ENCODE peak calls at places on chromosomes 13 and 19, in six cellular contexts. One of them, this sample, is unnamed.
A peak's percentile ranks its signal among the peaks of the same experiment; 100 is the strongest.

GRCh38 chr13:66358564-66358963 is 871.6 kb downstream of the PCDH9 start:
- DNase-seq in H9: no peak
- DNase-seq in Panc1: no peak
- DNase-seq in astrocyte of the cerebellum: no peak
- DNase-seq in neural progenitor cell: no peak
- DNase-seq in astrocyte of the spinal cord: no peak
- DNase-seq in this sample: no peak

GRCh38 chr13:49759503-49759902 is 33.0 kb downstream of the KPNA3 start:
- DNase-seq in neural progenitor cell: no peak
- DNase-seq in H9: no peak
- DNase-seq in astrocyte of the spinal cord: peak; percentile 27
- DNase-seq in Panc1: no peak
- DNase-seq in astrocyte of the cerebellum: no peak
- DNase-seq in this sample: no peak

GRCh38 chr13:34671136-34671535 is 270.9 kb upstream of the NBEA start:
- DNase-seq in astrocyte of the spinal cord: no peak
- DNase-seq in Panc1: no peak
- DNase-seq in H9: no peak
- DNase-seq in astrocyte of the cerebellum: no peak
- DNase-seq in neural progenitor cell: no peak
- DNase-seq in this sample: no peak

GRCh38 chr19:49887653-49888477 is 8.8 kb downstream of the IL4I1 start:
- DNase-seq in astrocyte of the cerebellum: no peak
- DNase-seq in neural progenitor cell: no peak
- DNase-seq in H9: no peak
- DNase-seq in Panc1: no peak
- DNase-seq in astrocyte of the spinal cord: no peak
- DNase-seq in this sample: no peak

GRCh38 chr19:34838248-34838647 is 65.2 kb upstream of the ZNF599 start:
- DNase-seq in Panc1: no peak
- DNase-seq in astrocyte of the cerebellum: no peak
- DNase-seq in astrocyte of the spinal cord: no peak
- DNase-seq in H9: no peak
- DNase-seq in neural progenitor cell: peak; percentile 49
- DNase-seq in this sample: peak; percentile 44

GRCh38 chr19:3279306-3279705 is 54.8 kb downstream of the CELF5 start:
- DNase-seq in Panc1: no peak
- DNase-seq in astrocyte of the spinal cord: no peak
- DNase-seq in H9: no peak
- DNase-seq in astrocyte of the cerebellum: no peak
- DNase-seq in neural progenitor cell: no peak
- DNase-seq in this sample: no peak

GRCh38 chr19:40758491-40758890 is 7.5 kb downstream of the SNRPA start:
- DNase-seq in H9: no peak
- DNase-seq in Panc1: no peak
- DNase-seq in astrocyte of the cerebellum: no peak
- DNase-seq in astrocyte of the spinal cord: no peak
- DNase-seq in neural progenitor cell: no peak
- DNase-seq in this sample: no peak

GRCh38 chr19:30807263-30807662 is 435.1 kb downstream of the ZNF536 start:
- DNase-seq in H9: no peak
- DNase-seq in neural progenitor cell: no peak
- DNase-seq in astrocyte of the spinal cord: no peak
- DNase-seq in Panc1: no peak
- DNase-seq in astrocyte of the cerebellum: no peak
- DNase-seq in this sample: no peak

GRCh38 chr13:62060570-62060969 is 644.9 kb upstream of the PCDH20 start:
- DNase-seq in astrocyte of the cerebellum: no peak
- DNase-seq in astrocyte of the spinal cord: no peak
- DNase-seq in H9: no peak
- DNase-seq in Panc1: no peak
- DNase-seq in neural progenitor cell: no peak
- DNase-seq in this sample: no peak

GRCh38 chr19:46068345-46069258 is 27.8 kb upstream of the IGFL4 start:
- DNase-seq in neural progenitor cell: no peak
- DNase-seq in Panc1: no peak
- DNase-seq in astrocyte of the cerebellum: peak; percentile 90
- DNase-seq in H9: no peak
- DNase-seq in astrocyte of the spinal cord: peak; percentile 94
- DNase-seq in this sample: no peak

GRCh38 chr19:55442372-55443044 is 592 bp downstream of the SHISA7 start:
- DNase-seq in Panc1: no peak
- DNase-seq in neural progenitor cell: peak; percentile 48
- DNase-seq in astrocyte of the spinal cord: no peak
- DNase-seq in H9: peak; percentile 67
- DNase-seq in astrocyte of the cerebellum: no peak
- DNase-seq in this sample: no peak

GRCh38 chr13:78689011-78689410 is 30.1 kb upstream of the OBI1 start:
- DNase-seq in astrocyte of the cerebellum: no peak
- DNase-seq in Panc1: no peak
- DNase-seq in H9: no peak
- DNase-seq in astrocyte of the spinal cord: no peak
- DNase-seq in neural progenitor cell: peak; percentile 36
- DNase-seq in this sample: no peak

GRCh38 chr13:41268764-41269163 is 5.4 kb upstream of the MTRF1 start:
- DNase-seq in Panc1: no peak
- DNase-seq in H9: no peak
- DNase-seq in neural progenitor cell: peak; percentile 59
- DNase-seq in astrocyte of the cerebellum: no peak
- DNase-seq in astrocyte of the spinal cord: peak; percentile 63
- DNase-seq in this sample: no peak

GRCh38 chr19:6402834-6403608 is 10.1 kb upstream of the GTF2F1 start:
- DNase-seq in astrocyte of the spinal cord: peak; percentile 72
- DNase-seq in neural progenitor cell: peak; percentile 23
- DNase-seq in astrocyte of the cerebellum: peak; percentile 46
- DNase-seq in H9: no peak
- DNase-seq in Panc1: no peak
- DNase-seq in this sample: no peak

GRCh38 chr13:77584111-77584510 is 48.6 kb downstream of the SCEL start:
- DNase-seq in astrocyte of the cerebellum: no peak
- DNase-seq in astrocyte of the spinal cord: peak; percentile 29
- DNase-seq in Panc1: no peak
- DNase-seq in neural progenitor cell: no peak
- DNase-seq in H9: no peak
- DNase-seq in this sample: no peak

GRCh38 chr19:34999498-35000337 is at the start of gene GRAMD1A:
- DNase-seq in astrocyte of the cerebellum: peak; percentile 41
- DNase-seq in H9: peak; percentile 86
- DNase-seq in Panc1: peak; percentile 22
- DNase-seq in neural progenitor cell: peak; percentile 94
- DNase-seq in astrocyte of the spinal cord: peak; percentile 91
- DNase-seq in this sample: peak; percentile 95

GRCh38 chr19:18392417-18392816 is 5.0 kb downstream of the LRRC25 start:
- DNase-seq in astrocyte of the cerebellum: no peak
- DNase-seq in astrocyte of the spinal cord: no peak
- DNase-seq in neural progenitor cell: no peak
- DNase-seq in Panc1: no peak
- DNase-seq in H9: no peak
- DNase-seq in this sample: no peak

GRCh38 chr13:97976551-97977375 is 23.3 kb downstream of the IPO5 start:
- DNase-seq in astrocyte of the cerebellum: no peak
- DNase-seq in H9: peak; percentile 91
- DNase-seq in astrocyte of the spinal cord: no peak
- DNase-seq in Panc1: no peak
- DNase-seq in neural progenitor cell: no peak
- DNase-seq in this sample: no peak

GRCh38 chr19:10346509-10346908 is 7.1 kb upstream of the ICAM3 start:
- DNase-seq in H9: no peak
- DNase-seq in astrocyte of the cerebellum: no peak
- DNase-seq in astrocyte of the spinal cord: no peak
- DNase-seq in Panc1: no peak
- DNase-seq in neural progenitor cell: no peak
- DNase-seq in this sample: no peak

GRCh38 chr13:20230913-20231838 is 943 bp downstream of the GJB6 start:
- DNase-seq in astrocyte of the spinal cord: no peak
- DNase-seq in astrocyte of the cerebellum: no peak
- DNase-seq in neural progenitor cell: peak; percentile 17
- DNase-seq in Panc1: no peak
- DNase-seq in H9: peak; percentile 54
- DNase-seq in this sample: no peak

GRCh38 chr19:485583-486236 is 10.6 kb upstream of the MADCAM1 start:
- DNase-seq in Panc1: no peak
- DNase-seq in neural progenitor cell: peak; percentile 84
- DNase-seq in astrocyte of the spinal cord: peak; percentile 61
- DNase-seq in astrocyte of the cerebellum: no peak
- DNase-seq in H9: no peak
- DNase-seq in this sample: peak; percentile 30

GRCh38 chr13:113531041-113531873 is 40.7 kb upstream of the DCUN1D2 start:
- DNase-seq in astrocyte of the spinal cord: no peak
- DNase-seq in neural progenitor cell: no peak
- DNase-seq in astrocyte of the cerebellum: no peak
- DNase-seq in Panc1: no peak
- DNase-seq in H9: peak; percentile 22
- DNase-seq in this sample: no peak

GRCh38 chr19:11530432-11530831 is 1.5 kb upstream of the ECSIT start:
- DNase-seq in astrocyte of the cerebellum: peak; percentile 16
- DNase-seq in neural progenitor cell: peak; percentile 89
- DNase-seq in Panc1: peak; percentile 28
- DNase-seq in astrocyte of the spinal cord: peak; percentile 69
- DNase-seq in H9: peak; percentile 96
- DNase-seq in this sample: peak; percentile 86

GRCh38 chr13:97797553-97797952 is 155.9 kb upstream of the IPO5 start:
- DNase-seq in astrocyte of the spinal cord: no peak
- DNase-seq in H9: no peak
- DNase-seq in neural progenitor cell: no peak
- DNase-seq in Panc1: no peak
- DNase-seq in astrocyte of the cerebellum: no peak
- DNase-seq in this sample: no peak

GRCh38 chr13:46057251-46058015 is 4.9 kb upstream of the ZC3H13 start:
- DNase-seq in H9: no peak
- DNase-seq in astrocyte of the cerebellum: no peak
- DNase-seq in astrocyte of the spinal cord: no peak
- DNase-seq in neural progenitor cell: peak; percentile 31
- DNase-seq in Panc1: no peak
- DNase-seq in this sample: no peak

GRCh38 chr13:46051958-46052313 is 610 bp downstream of the ZC3H13 start:
- DNase-seq in astrocyte of the cerebellum: no peak
- DNase-seq in astrocyte of the spinal cord: no peak
- DNase-seq in neural progenitor cell: no peak
- DNase-seq in H9: no peak
- DNase-seq in Panc1: no peak
- DNase-seq in this sample: no peak

GRCh38 chr13:46050771-46051170 is 1.8 kb downstream of the ZC3H13 start:
- DNase-seq in Panc1: no peak
- DNase-seq in astrocyte of the spinal cord: no peak
- DNase-seq in astrocyte of the cerebellum: no peak
- DNase-seq in neural progenitor cell: no peak
- DNase-seq in H9: no peak
- DNase-seq in this sample: no peak

GRCh38 chr13:46053162-46054012 is 841 bp upstream of the ZC3H13 start:
- DNase-seq in Panc1: no peak
- DNase-seq in astrocyte of the spinal cord: peak; percentile 2
- DNase-seq in astrocyte of the cerebellum: no peak
- DNase-seq in H9: no peak
- DNase-seq in neural progenitor cell: peak; percentile 25
- DNase-seq in this sample: no peak

GRCh38 chr13:46052314-46053161 is at the start of gene ZC3H13:
- DNase-seq in astrocyte of the spinal cord: peak; percentile 95
- DNase-seq in H9: peak; percentile 96
- DNase-seq in astrocyte of the cerebellum: peak; percentile 93
- DNase-seq in Panc1: peak; percentile 64
- DNase-seq in neural progenitor cell: peak; percentile 97
- DNase-seq in this sample: peak; percentile 41
- TF ChIP-seq CTCF in astrocyte of the spinal cord: peak; percentile 33
- TF ChIP-seq CTCF in H9: peak; percentile 56
- TF ChIP-seq CTCF in astrocyte of the cerebellum: peak; percentile 48
- TF ChIP-seq CTCF in Panc1: peak; percentile 11
- TF ChIP-seq CTCF in neural progenitor cell: peak; percentile 53
- TF ChIP-seq CTCF in this sample: peak; percentile 11

GRCh38 chr13:25502551-25502950 is 130.8 kb downstream of the ATP8A2 start:
- DNase-seq in astrocyte of the cerebellum: no peak
- DNase-seq in neural progenitor cell: no peak
- DNase-seq in astrocyte of the spinal cord: no peak
- DNase-seq in Panc1: no peak
- DNase-seq in H9: no peak
- DNase-seq in this sample: no peak
- TF ChIP-seq CTCF in astrocyte of the cerebellum: no peak
- TF ChIP-seq CTCF in neural progenitor cell: no peak
- TF ChIP-seq CTCF in astrocyte of the spinal cord: no peak
- TF ChIP-seq CTCF in Panc1: no peak
- TF ChIP-seq CTCF in H9: no peak
- TF ChIP-seq CTCF in this sample: no peak

DNA sequence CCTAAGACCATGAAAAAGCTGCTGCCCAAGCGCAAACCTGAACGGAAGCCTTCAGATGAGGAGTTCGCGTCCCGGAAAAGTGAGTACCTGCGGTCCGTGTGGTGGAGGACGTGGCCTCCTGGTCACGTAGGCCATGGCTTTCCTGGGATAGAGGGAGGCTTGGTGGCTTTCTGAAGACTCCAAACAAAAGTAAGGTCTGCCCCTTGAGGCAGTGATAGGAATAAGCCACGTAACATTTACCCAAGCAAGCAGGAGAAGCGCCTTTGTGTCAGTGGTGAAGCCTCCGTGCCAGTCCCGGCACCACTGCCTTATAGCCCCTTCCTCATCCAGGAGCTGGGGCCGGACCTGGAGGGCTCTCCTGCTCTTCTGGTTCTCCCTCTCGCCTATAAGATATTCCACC is 34.3 kb upstream of the TEX29 start:
- DNase-seq in astrocyte of the cerebellum: no peak
- DNase-seq in Panc1: no peak
- DNase-seq in neural progenitor cell: no peak
- DNase-seq in H9: no peak
- DNase-seq in astrocyte of the spinal cord: no peak
- DNase-seq in this sample: no peak
- TF ChIP-seq CTCF in astrocyte of the cerebellum: peak; percentile 8
- TF ChIP-seq CTCF in Panc1: no peak
- TF ChIP-seq CTCF in neural progenitor cell: no peak
- TF ChIP-seq CTCF in H9: peak; percentile 31
- TF ChIP-seq CTCF in astrocyte of the spinal cord: no peak
- TF ChIP-seq CTCF in this sample: no peak

DNA sequence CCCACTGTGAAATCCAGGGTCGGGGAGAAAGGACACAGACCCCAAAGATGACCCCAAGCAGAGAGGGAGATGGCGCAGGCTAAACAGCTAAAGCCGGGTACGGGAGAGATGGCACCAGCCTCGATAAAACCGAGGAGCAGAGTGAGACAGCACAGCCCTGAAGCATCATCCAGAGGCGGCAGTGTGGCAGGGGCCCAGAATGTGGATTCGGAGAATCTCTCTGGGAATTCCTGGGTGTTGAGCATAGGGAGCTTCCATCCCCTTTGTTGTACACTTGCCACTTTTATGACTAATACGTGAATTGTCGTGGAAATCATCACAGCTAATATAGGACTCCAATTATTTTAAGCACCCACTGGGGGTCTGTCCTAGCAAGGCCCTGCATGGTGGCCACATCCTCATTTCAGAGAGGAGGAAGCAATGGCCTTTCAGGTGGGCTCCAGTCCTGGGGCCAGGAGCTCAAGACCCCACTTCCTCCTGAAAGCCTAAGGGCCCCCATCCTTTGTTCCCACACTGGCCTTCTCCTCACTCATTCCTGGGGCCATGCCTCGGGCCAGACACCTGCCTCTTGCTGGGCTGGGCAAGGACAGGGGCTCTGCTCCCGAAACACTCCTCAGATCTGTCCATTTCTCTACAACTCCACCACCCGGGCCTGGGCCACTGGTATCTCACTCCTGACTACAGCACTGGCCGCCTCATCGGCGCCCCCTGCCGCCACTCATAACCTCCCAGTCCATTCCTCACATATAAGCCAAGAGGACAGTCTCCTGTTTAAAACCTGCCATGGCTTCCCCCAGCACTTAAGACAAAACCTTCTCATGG is 29.3 kb upstream of the ATP1A3 start:
- DNase-seq in Panc1: no peak
- DNase-seq in astrocyte of the cerebellum: no peak
- DNase-seq in neural progenitor cell: peak; percentile 55
- DNase-seq in astrocyte of the spinal cord: no peak
- DNase-seq in H9: peak; percentile 76
- DNase-seq in this sample: no peak
- TF ChIP-seq CTCF in Panc1: peak; percentile 76
- TF ChIP-seq CTCF in astrocyte of the cerebellum: no peak
- TF ChIP-seq CTCF in neural progenitor cell: peak; percentile 57
- TF ChIP-seq CTCF in astrocyte of the spinal cord: peak; percentile 49
- TF ChIP-seq CTCF in H9: peak; percentile 77
- TF ChIP-seq CTCF in this sample: peak; percentile 30